ENCODE peak calls at places on chromosomes 1 and 21, in six cellular contexts. E, D, S, V, I and N are unnamed samples.

GRCh38 chr1:214316597-214316996 is 35.6 kb downstream of the SMYD2 start:
- DNase-seq in S (no peak), V (no peak), D (no peak), E (no peak), I (no peak), N (no peak)

GRCh38 chr1:9753121-9753531 is 70.6 kb downstream of the CLSTN1 start:
- DNase-seq in I (no peak), E (no peak), V (no peak), S (peak), D (no peak), N (no peak)

GRCh38 chr1:5562769-5563168 is 429.5 kb downstream of the NPHP4 start:
- DNase-seq in S (no peak), D (no peak), I (no peak), E (no peak), V (no peak), N (no peak)

GRCh38 chr21:34907783-34908423 is 141.2 kb downstream of the RUNX1 start:
- DNase-seq in E (no peak), I (no peak), D (no peak), S (no peak), V (no peak), N (no peak)

GRCh38 chr1:1966086-1966740 is 37.4 kb downstream of the CFAP74 start:
- DNase-seq in E (no peak), V (no peak), I (no peak), S (no peak), D (no peak), N (no peak)

GRCh38 chr1:240029418-240029817 is 62.3 kb upstream of the FMN2 start:
- DNase-seq in E (no peak), D (no peak), S (no peak), I (no peak), V (no peak), N (no peak)

GRCh38 chr1:10431065-10431730 is 965 bp downstream of the CENPS start:
- DNase-seq in I (peak), S (no peak), E (peak), V (no peak), D (no peak), N (peak)

GRCh38 chr1:46501528-46501927 is 11.9 kb downstream of the DMBX1 start:
- DNase-seq in V (no peak), E (no peak), D (no peak), S (no peak), I (no peak), N (no peak)

GRCh38 chr1:7281821-7282220 is 489.3 kb upstream of the VAMP3 start:
- DNase-seq in I (no peak), V (no peak), E (no peak), S (no peak), D (no peak), N (no peak)

GRCh38 chr1:172219966-172220365 is 200.5 kb upstream of the C1orf105 start:
- DNase-seq in I (no peak), V (no peak), E (no peak), D (no peak), S (no peak), N (peak)

GRCh38 chr1:201085902-201086735 is 26.1 kb downstream of the CACNA1S start:
- DNase-seq in S (no peak), V (no peak), E (peak), D (peak), I (peak), N (peak)

GRCh38 chr1:68725353-68725752 is 228.5 kb upstream of the DEPDC1 start:
- DNase-seq in I (no peak), D (no peak), V (no peak), S (no peak), E (no peak), N (peak)

GRCh38 chr1:40530735-40531380 is 579 bp upstream of the ZNF684 start:
- DNase-seq in V (no peak), D (peak), E (no peak), I (no peak), S (no peak), N (peak)

GRCh38 chr1:7666249-7666648 is 104.8 kb upstream of the VAMP3 start:
- DNase-seq in D (no peak), V (no peak), E (no peak), S (no peak), I (no peak), N (no peak)

GRCh38 chr1:109193653-109194590 is 19.8 kb upstream of the SARS1 start:
- DNase-seq in V (no peak), I (peak), D (peak), S (no peak), E (no peak), N (peak)

GRCh38 chr1:47225430-47226100 is 6.5 kb downstream of the TAL1 start:
- DNase-seq in E (no peak), V (no peak), S (no peak), D (peak), I (no peak), N (peak)

GRCh38 chr1:57637155-57637554 is 213.3 kb upstream of the DAB1 start:
- DNase-seq in D (no peak), E (no peak), V (no peak), I (no peak), S (no peak), N (no peak)

GRCh38 chr1:27592191-27592590 is 11.8 kb downstream of the AHDC1 start:
- DNase-seq in S (no peak), E (no peak), D (no peak), I (no peak), V (no peak), N (no peak)

GRCh38 chr1:224860488-224860887 is 69.0 kb upstream of the DNAH14 start:
- DNase-seq in S (no peak), I (no peak), V (no peak), E (no peak), D (no peak), N (no peak)

GRCh38 chr1:233113713-233114028 is 163.3 kb downstream of the NTPCR start:
- DNase-seq in S (no peak), I (no peak), D (no peak), V (no peak), E (no peak), N (no peak)

GRCh38 chr1:42767510-42767924 is 468 bp downstream of the C1orf50 start:
- DNase-seq in E (no peak), D (no peak), S (no peak), I (no peak), V (no peak), N (peak)

GRCh38 chr1:2541619-2542246 is 11.7 kb upstream of the HES5 start:
- DNase-seq in S (no peak), D (peak), E (no peak), I (no peak), V (no peak), N (peak)

GRCh38 chr1:98045211-98046030 is 124.6 kb upstream of the DPYD start:
- DNase-seq in D (peak), V (no peak), I (peak), E (no peak), S (no peak), N (peak)

GRCh38 chr1:214569357-214570004 is 18.1 kb upstream of the PTPN14 start:
- DNase-seq in I (no peak), D (no peak), V (no peak), S (no peak), E (no peak), N (no peak)

GRCh38 chr1:219670426-219671149 is 57.7 kb upstream of the ZC3H11B start:
- DNase-seq in S (no peak), I (no peak), D (no peak), E (no peak), V (no peak), N (no peak)

GRCh38 chr1:206923009-206923960 is 1.5 kb upstream of the FCMR start:
- DNase-seq in S (peak), D (no peak), I (peak), E (no peak), V (no peak), N (peak)

GRCh38 chr21:35627462-35627861 is 432.9 kb downstream of the SETD4 start:
- DNase-seq in I (no peak), E (no peak), V (no peak), D (peak), S (no peak), N (no peak)

GRCh38 chr1:52182874-52183400 is 41.0 kb downstream of the ZFYVE9 start:
- DNase-seq in I (no peak), E (no peak), V (no peak), D (no peak), S (no peak), N (no peak)